ENCODE peak calls at places on chromosomes 11 and 22, in ten cellular contexts. S is neural crest cell, Y is NCI-H1436, N is left colon, V is neural progenitor cell, M is cardiac fibroblast, Q is GM18507, W is B cell, I is DMS53, R is brain microvascular endothelial cell. O is an unnamed sample.

GRCh38 chr22:23705358-23705757 is 14.5 kb downstream of the RGL4 start:
- DNase-seq in I (no peak), R (no peak), V (no peak), N (no peak), M (no peak), Y (no peak), Q (no peak), S (no peak), W (no peak), O (no peak)

GRCh38 chr11:76806131-76806530 is 23.0 kb downstream of the TSKU start:
- DNase-seq in R (no peak), V (no peak), Y (no peak), N (no peak), M (no peak), I (no peak), S (no peak), Q (no peak), W (no peak), O (no peak)

GRCh38 chr22:43417555-43417954 is 5.7 kb downstream of the MPPED1 start:
- DNase-seq in Y (no peak), Q (no peak), V (peak), I (no peak), R (no peak), S (no peak), W (no peak), N (no peak), M (no peak), O (no peak)

GRCh38 chr11:66866420-66867010 is 9.7 kb downstream of the LRFN4 start:
- DNase-seq in Q (no peak), R (no peak), V (no peak), N (peak), M (no peak), S (no peak), I (no peak), W (no peak), Y (no peak), O (no peak)

GRCh38 chr11:91527380-91528030 is 697.1 kb upstream of the FAT3 start:
- DNase-seq in Q (no peak), M (no peak), I (no peak), V (peak), Y (no peak), R (no peak), N (no peak), S (no peak), W (no peak), O (no peak)

GRCh38 chr11:103091024-103091423 is 936 bp downstream of the DCUN1D5 start:
- DNase-seq in Y (no peak), S (no peak), Q (no peak), W (no peak), N (no peak), M (peak), V (peak), I (peak), R (no peak), O (no peak)

GRCh38 chr11:117523680-117524079 is 196.0 kb downstream of the CEP164 start:
- DNase-seq in N (no peak), Y (no peak), M (peak), W (no peak), R (peak), S (no peak), V (no peak), Q (no peak), I (no peak), O (no peak)

GRCh38 chr11:129374993-129375721 is 491 bp upstream of the BARX2 start:
- DNase-seq in Y (no peak), N (peak), I (peak), S (no peak), R (no peak), Q (no peak), V (no peak), M (peak), W (no peak), O (no peak)

GRCh38 chr22:47446331-47446730 is 683.9 kb downstream of the TBC1D22A start:
- DNase-seq in Y (no peak), R (no peak), S (no peak), I (no peak), V (no peak), M (no peak), N (no peak), W (no peak), Q (no peak), O (no peak)

GRCh38 chr11:26268980-26269660 is 62.8 kb upstream of the ANO3 start:
- DNase-seq in V (no peak), R (no peak), M (no peak), Y (no peak), W (no peak), N (no peak), Q (no peak), I (no peak), S (no peak), O (no peak)

GRCh38 chr11:107561688-107562087 is 3.8 kb downstream of the ALKBH8 start:
- DNase-seq in W (no peak), R (peak), N (no peak), Y (no peak), M (peak), S (no peak), Q (no peak), I (no peak), V (no peak), O (no peak)

GRCh38 chr22:45922256-45922655 is 54.7 kb downstream of the WNT7B start:
- DNase-seq in N (no peak), Q (no peak), V (no peak), I (peak), M (no peak), S (no peak), Y (no peak), R (no peak), W (no peak), O (no peak)

GRCh38 chr11:73359930-73360742 is 16.1 kb upstream of the RELT start:
- DNase-seq in Y (no peak), R (peak), V (peak), M (peak), S (peak), Q (no peak), W (no peak), I (peak), N (no peak), O (no peak)

GRCh38 chr22:29443452-29443851 is 5.1 kb downstream of the RFPL1 start:
- DNase-seq in M (peak), Y (no peak), I (no peak), W (no peak), N (no peak), V (no peak), Q (no peak), S (no peak), R (peak), O (no peak)

GRCh38 chr11:37595845-37596244 is 997.8 kb upstream of the RAG2 start:
- DNase-seq in N (no peak), V (no peak), M (no peak), I (peak), Q (no peak), R (no peak), W (no peak), Y (no peak), S (no peak), O (no peak)

GRCh38 chr11:65576232-65576866 is 496 bp downstream of the EHBP1L1 start:
- DNase-seq in N (no peak), M (no peak), R (no peak), S (no peak), I (no peak), V (no peak), W (no peak), Q (no peak), Y (no peak), O (no peak)

GRCh38 chr11:43825217-43825816 is 55.3 kb upstream of the ALKBH3 start:
- DNase-seq in W (no peak), Y (peak), Q (no peak), R (peak), S (no peak), N (no peak), M (peak), V (peak), I (peak), O (no peak)

GRCh38 chr22:16963189-16963945 is 44.7 kb downstream of the GAB4 start:
- DNase-seq in Q (no peak), R (no peak), M (no peak), N (no peak), V (no peak), I (no peak), S (no peak), Y (no peak), W (no peak), O (no peak)

GRCh38 chr11:115990004-115990447 is 485.8 kb upstream of the CADM1 start:
- DNase-seq in N (no peak), W (no peak), Q (no peak), V (peak), Y (no peak), M (no peak), S (peak), I (peak), R (no peak), O (no peak)

GRCh38 chr11:28505216-28505615 is 397.0 kb downstream of the METTL15 start:
- DNase-seq in W (no peak), Q (no peak), N (no peak), Y (no peak), R (no peak), I (no peak), M (peak), S (no peak), V (no peak), O (no peak)

GRCh38 chr11:117999354-117999993 is 13.3 kb downstream of the IL10RA start:
- DNase-seq in Q (no peak), W (no peak), I (no peak), S (no peak), R (no peak), N (no peak), V (no peak), Y (no peak), M (no peak), O (no peak)

O was measured in GDM1.